ENCODE peak calls at places on chromosomes 2 and 18, in six cellular contexts. D is lung; F is CD8-positive, alpha-beta memory T cell; J is thoracic aorta; V is RWPE2; T is mucosa of descending colon. E is an unnamed sample.

GRCh38 chr2:141280037-141280436 is 850.8 kb downstream of the LRP1B start:
- DNase-seq in D (no peak), F (no peak), J (no peak), V (no peak), T (no peak), E (no peak)

GRCh38 chr2:201879986-201880385 is 73.6 kb downstream of the CDK15 start:
- DNase-seq in D (no peak), F (no peak), J (no peak), V (no peak), T (no peak), E (no peak)

GRCh38 chr2:106839849-106840595 is 45.9 kb downstream of the ST6GAL2 start:
- DNase-seq in D (no peak), F (no peak), J (no peak), V (no peak), T (no peak), E (peak; percentile 20)

GRCh38 chr2:9326975-9327374 is 96.4 kb downstream of the ITGB1BP1 start:
- DNase-seq in D (no peak), F (no peak), J (no peak), V (no peak), T (no peak), E (no peak)

GRCh38 chr2:68379184-68379708 is 14.2 kb downstream of the PLEK start:
- DNase-seq in D (no peak), F (no peak), J (no peak), V (no peak), T (no peak), E (no peak)

GRCh38 chr18:55047546-55047945 is 88.3 kb upstream of the CCDC68 start:
- DNase-seq in D (no peak), F (no peak), J (no peak), V (no peak), T (no peak), E (no peak)

GRCh38 chr18:5620284-5620683 is 76.5 kb upstream of the EPB41L3 start:
- DNase-seq in D (no peak), F (no peak), J (no peak), V (no peak), T (no peak), E (no peak)

GRCh38 chr2:85914916-85915315 is 26.1 kb upstream of the ST3GAL5 start:
- DNase-seq in D (no peak), F (no peak), J (no peak), V (no peak), T (no peak), E (no peak)

GRCh38 chr2:27198627-27199026 is 13.2 kb upstream of the ATRAID start:
- DNase-seq in D (no peak), F (no peak), J (no peak), V (no peak), T (no peak), E (no peak)

GRCh38 chr2:191977754-191978153 is 130.9 kb upstream of the CAVIN2 start:
- DNase-seq in D (no peak), F (no peak), J (no peak), V (no peak), T (no peak), E (no peak)

GRCh38 chr2:31083204-31083993 is 54.8 kb downstream of the GALNT14 start:
- DNase-seq in D (no peak), F (no peak), J (no peak), V (no peak), T (no peak), E (no peak)

GRCh38 chr18:59469463-59470180 is 110.6 kb upstream of the LMAN1 start:
- DNase-seq in D (no peak), F (no peak), J (no peak), V (no peak), T (no peak), E (no peak)

GRCh38 chr18:59141294-59142068 is 1.8 kb downstream of the SEC11C start:
- DNase-seq in D (no peak), F (no peak), J (no peak), V (no peak), T (no peak), E (no peak)

GRCh38 chr2:26721267-26722032 is 28.9 kb downstream of the KCNK3 start:
- DNase-seq in D (peak; percentile 40), F (no peak), J (no peak), V (no peak), T (peak; percentile 53), E (no peak)

DNA sequence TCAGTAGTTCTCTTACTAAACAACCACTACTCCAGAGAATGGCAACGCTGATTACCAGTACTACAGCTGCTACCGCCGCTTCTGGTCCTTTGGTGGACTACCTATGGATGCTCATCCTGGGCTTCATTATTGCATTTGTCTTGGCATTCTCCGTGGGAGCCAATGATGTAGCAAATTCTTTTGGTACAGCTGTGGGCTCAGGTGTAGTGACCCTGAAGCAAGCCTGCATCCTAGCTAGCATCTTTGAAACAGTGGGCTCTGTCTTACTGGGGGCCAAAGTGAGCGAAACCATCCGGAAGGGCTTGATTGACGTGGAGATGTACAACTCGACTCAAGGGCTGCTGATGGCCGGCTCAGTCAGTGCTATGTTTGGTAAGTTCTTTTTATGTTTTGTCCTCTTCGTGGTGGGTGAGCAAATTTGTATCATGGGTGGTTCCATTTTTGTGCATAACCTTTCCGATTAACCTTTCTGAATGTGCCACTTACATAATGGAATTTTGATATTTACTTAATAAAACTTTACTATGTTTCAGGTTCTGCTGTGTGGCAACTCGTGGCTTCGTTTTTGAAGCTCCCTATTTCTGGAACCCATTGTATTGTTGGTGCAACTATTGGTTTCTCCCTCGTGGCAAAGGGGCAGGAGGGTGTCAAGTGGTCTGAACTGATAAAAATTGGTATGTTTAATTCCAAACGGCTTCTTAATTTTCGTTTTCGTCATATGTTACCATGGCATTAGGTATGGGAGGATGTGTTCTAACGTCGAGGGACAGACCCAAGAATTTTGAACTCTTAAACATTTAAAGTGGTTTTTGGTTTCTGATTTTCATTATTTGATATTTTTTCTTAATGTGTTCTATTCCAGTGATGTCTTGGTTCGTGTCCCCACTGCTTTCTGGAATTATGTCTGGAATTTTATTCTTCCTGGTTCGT is 1.3 kb downstream of the SLC20A1 start:
- DNase-seq in D (no peak), F (no peak), J (no peak), V (no peak), T (peak; percentile 37), E (no peak)
- H3K4me1 ChIP-seq in D (peaks cover 17% of the 10 kb centered on the region), F (peaks cover 58% of the 10 kb centered on the region), J (peaks cover 14% of the 10 kb centered on the region), V (peaks cover 41% of the 10 kb centered on the region), T (peaks cover 22% of the 10 kb centered on the region), E (peaks cover 34% of the 10 kb centered on the region)

DNA sequence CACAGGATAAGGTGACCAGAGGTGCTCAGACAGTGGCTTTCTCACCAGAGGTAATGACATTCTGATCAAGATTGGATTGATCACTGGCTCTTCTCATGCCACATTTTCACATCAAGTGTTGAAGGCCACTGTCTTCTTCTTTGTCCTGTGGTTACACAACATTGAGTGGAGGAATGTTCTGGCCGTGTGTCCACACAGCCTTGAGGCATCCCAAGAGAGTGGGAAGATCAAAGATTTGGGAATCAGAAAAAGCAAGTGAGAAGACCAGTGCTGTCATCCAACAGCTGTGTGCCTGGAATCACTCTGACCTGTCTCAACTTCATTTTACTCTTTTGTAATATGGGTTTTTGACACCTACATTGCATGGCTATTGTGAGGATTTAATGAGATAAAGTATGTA is 67.4 kb downstream of the IL1R2 start:
- DNase-seq in D (no peak), F (no peak), J (no peak), V (no peak), T (peak; percentile 1), E (peak; percentile 84)
- H3K4me1 ChIP-seq in D (peaks cover 9% of the 10 kb centered on the region), F (no peaks in the 10 kb centered on the region), J (peaks cover 26% of the 10 kb centered on the region), V (peaks cover 9% of the 10 kb centered on the region), T (peaks cover 16% of the 10 kb centered on the region), E (peaks cover 56% of the 10 kb centered on the region)

GRCh38 chr18:8741524-8741923 is 36.2 kb downstream of the MTCL1 start:
- DNase-seq in D (no peak), F (no peak), J (no peak), V (no peak), T (no peak), E (no peak)
- H3K4me1 ChIP-seq in D (no peaks in the 10 kb centered on the region), F (peaks cover 38% of the 10 kb centered on the region), J (no peaks in the 10 kb centered on the region), V (no peaks in the 10 kb centered on the region), T (no peaks in the 10 kb centered on the region), E (peaks cover 8% of the 10 kb centered on the region)

GRCh38 chr18:63155169-63155852 is 164.3 kb downstream of the BCL2 start:
- DNase-seq in D (peak; percentile 77), F (peak; percentile 82), J (no peak), V (no peak), T (peak; percentile 95), E (peak; percentile 80)
- H3K4me1 ChIP-seq in D (no peaks in the 10 kb centered on the region), F (peaks cover 97% of the 10 kb centered on the region), J (peaks cover 28% of the 10 kb centered on the region), V (no peaks in the 10 kb centered on the region), T (peaks cover 30% of the 10 kb centered on the region), E (peaks cover 58% of the 10 kb centered on the region)

DNA sequence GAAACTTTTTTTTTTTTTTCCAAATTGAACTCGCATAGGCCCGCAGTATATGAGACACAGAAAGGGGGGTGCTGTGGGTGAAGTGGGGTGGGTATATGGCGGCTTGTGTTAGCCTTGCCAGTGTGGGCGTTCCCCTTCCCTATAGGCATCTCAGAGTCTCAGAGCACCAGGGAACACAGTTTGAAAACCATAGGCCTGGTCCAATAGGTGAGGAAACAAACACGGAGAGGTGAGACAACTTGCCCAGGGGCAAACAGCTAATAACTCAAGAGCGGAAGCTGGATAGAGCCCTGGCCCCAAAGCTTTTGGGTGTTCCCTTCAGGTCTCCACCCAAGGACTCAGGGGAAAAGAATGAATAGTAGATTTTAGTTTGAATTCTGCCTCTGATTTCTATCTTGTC is 7.8 kb downstream of the LIPG start:
- DNase-seq in D (no peak), F (no peak), J (no peak), V (no peak), T (no peak), E (no peak)
- H3K4me1 ChIP-seq in D (no peaks in the 10 kb centered on the region), F (no peaks in the 10 kb centered on the region), J (no peaks in the 10 kb centered on the region), V (peaks cover 5% of the 10 kb centered on the region), T (no peaks in the 10 kb centered on the region), E (no peaks in the 10 kb centered on the region)